ENCODE peak calls at places on chromosomes 4 and X, in ten cellular contexts. P is fibroblast of lung, S is GM23248, M is endothelial cell of umbilical vein, N is GM23338, H is H1, O is hepatocyte, G is HepG2, X is PC-3, I is astrocyte. E is an unnamed sample. For H3K36me3, the result is how much of the 10 kb centered on the place peaks cover.

GRCh38 chr4:184168406-184169019 is 49.2 kb downstream of the ENPP6 start:
- DNase-seq in I (peak), X (peak), O (peak), N (peak), G (peak), M (peak), S (peak), H (peak), P (peak), E (peak)

GRCh38 chr4:151418385-151418784 is 9.4 kb downstream of the FHIP1A start:
- DNase-seq in N (no peak), S (peak), X (peak), H (no peak), M (peak), I (peak), O (peak), P (peak), G (peak), E (peak)

GRCh38 chr4:10092481-10093272 is 23.9 kb downstream of the WDR1 start:
- DNase-seq in X (no peak), G (no peak), M (no peak), S (peak), O (no peak), I (no peak), H (no peak), N (no peak), P (no peak), E (no peak)

GRCh38 chrX:53239474-53239873 is 14.5 kb upstream of the KDM5C start:
- DNase-seq in M (no peak), I (no peak), S (no peak), G (peak), N (peak), P (no peak), X (peak), H (peak), O (no peak), E (no peak)

GRCh38 chrX:18793601-18794089 is 86.2 kb downstream of the PPEF1 start:
- DNase-seq in G (peak), M (peak), X (peak), N (no peak), I (no peak), S (no peak), O (peak), H (peak), P (peak), E (no peak)

GRCh38 chrX:10685923-10686595 is 65.7 kb upstream of the MID1 start:
- DNase-seq in N (no peak), X (peak), S (peak), M (no peak), O (no peak), I (no peak), H (no peak), G (no peak), P (no peak), E (peak)

GRCh38 chr4:152398060-152398459 is 137.8 kb downstream of the FBXW7 start:
- DNase-seq in S (peak), N (peak), G (peak), I (no peak), H (no peak), P (peak), M (no peak), X (peak), O (peak), E (no peak)

GRCh38 chr4:14069871-14070270 is 442.3 kb upstream of the BOD1L1 start:
- DNase-seq in H (no peak), I (no peak), G (no peak), S (no peak), X (no peak), O (no peak), N (no peak), M (no peak), P (no peak), E (no peak)

GRCh38 chr4:181569553-181569952 is 673.6 kb upstream of the TENM3 start:
- DNase-seq in G (peak), P (peak), M (no peak), N (peak), H (no peak), O (peak), I (peak), S (peak), X (peak), E (peak)

GRCh38 chr4:27668001-27668400 is 807.4 kb downstream of the STIM2 start:
- DNase-seq in O (no peak), M (no peak), S (no peak), P (no peak), I (no peak), G (no peak), H (no peak), X (no peak), N (no peak), E (no peak)

GRCh38 chr4:155854597-155855226 is 11.4 kb downstream of the ASIC5 start:
- DNase-seq in I (peak), P (peak), X (no peak), N (no peak), H (no peak), M (no peak), S (peak), O (peak), G (no peak), E (no peak)

GRCh38 chr4:40750461-40751258 is 905 bp downstream of the NSUN7 start:
- DNase-seq in G (no peak), H (peak), M (peak), I (peak), P (peak), S (peak), O (peak), N (peak), X (peak), E (peak)

DNA sequence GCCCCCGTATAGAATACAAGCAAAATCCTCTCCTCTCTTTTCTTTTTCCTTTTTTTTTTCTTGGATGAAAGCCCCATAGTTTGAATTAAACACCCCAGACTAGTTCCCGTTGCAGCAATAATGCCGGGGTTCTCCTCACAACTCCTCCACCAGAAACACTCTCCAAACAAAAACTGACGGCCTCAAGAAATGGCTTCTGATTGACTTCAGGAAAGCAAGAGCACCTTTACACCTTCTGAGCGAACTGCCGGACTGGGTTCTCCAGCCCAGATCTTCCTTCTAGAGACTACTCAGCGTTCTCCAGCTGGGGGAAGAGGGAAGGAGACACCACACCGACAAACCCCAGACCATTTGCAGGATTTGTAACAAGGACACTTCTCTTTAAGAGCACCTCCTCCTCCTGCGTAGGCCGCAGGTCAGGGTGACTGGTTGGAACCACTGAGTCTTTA is 4.0 kb downstream of the HAND2 start:
- DNase-seq in N (peak), M (no peak), X (no peak), H (no peak), I (no peak), P (no peak), S (peak), G (no peak), O (no peak), E (no peak)
- TF ChIP-seq EZH2 in N (peak), M (no peak), X (no peak), H (peak), I (no peak), P (peak), S (no peak), G (no peak), O (peak), E (no peak)

GRCh38 chr4:1821679-1822567 is 28.8 kb downstream of the FGFR3 start:
- DNase-seq in X (no peak), H (no peak), S (no peak), P (no peak), M (no peak), O (no peak), I (no peak), N (no peak), G (no peak), E (no peak)
- H3K36me3 ChIP-seq in X (under half), H (under half), S (under half), P (under half), M (under half), O (under half), I (under half), N (under half), G (under half), E (under half)

GRCh38 chrX:630922-631496 is 418 bp downstream of the SHOX start:
- DNase-seq in O (no peak), G (no peak), S (no peak), P (no peak), N (peak), I (no peak), H (peak), M (no peak), X (no peak), E (no peak)

GRCh38 chrX:627995-628394 is 2.6 kb upstream of the SHOX start:
- DNase-seq in N (no peak), P (no peak), G (no peak), O (no peak), H (no peak), S (no peak), I (no peak), X (no peak), M (no peak), E (no peak)

GRCh38 chrX:630007-630921 is at the start of gene SHOX:
- DNase-seq in X (no peak), P (no peak), I (no peak), N (peak), G (no peak), S (no peak), H (no peak), O (no peak), M (no peak), E (no peak)

GRCh38 chrX:627510-627964 is 3.1 kb upstream of the SHOX start:
- DNase-seq in O (no peak), G (no peak), S (no peak), X (no peak), I (no peak), N (peak), M (no peak), H (peak), P (no peak), E (no peak)

GRCh38 chrX:629230-630006 is 1.2 kb upstream of the SHOX start:
- DNase-seq in N (no peak), O (no peak), P (no peak), X (no peak), S (no peak), G (no peak), H (peak), I (no peak), M (no peak), E (no peak)
- TF ChIP-seq EZH2 in N (peak), O (peak), P (no peak), X (no peak), S (no peak), G (no peak), H (no peak), I (no peak), M (no peak), E (no peak)

DNA sequence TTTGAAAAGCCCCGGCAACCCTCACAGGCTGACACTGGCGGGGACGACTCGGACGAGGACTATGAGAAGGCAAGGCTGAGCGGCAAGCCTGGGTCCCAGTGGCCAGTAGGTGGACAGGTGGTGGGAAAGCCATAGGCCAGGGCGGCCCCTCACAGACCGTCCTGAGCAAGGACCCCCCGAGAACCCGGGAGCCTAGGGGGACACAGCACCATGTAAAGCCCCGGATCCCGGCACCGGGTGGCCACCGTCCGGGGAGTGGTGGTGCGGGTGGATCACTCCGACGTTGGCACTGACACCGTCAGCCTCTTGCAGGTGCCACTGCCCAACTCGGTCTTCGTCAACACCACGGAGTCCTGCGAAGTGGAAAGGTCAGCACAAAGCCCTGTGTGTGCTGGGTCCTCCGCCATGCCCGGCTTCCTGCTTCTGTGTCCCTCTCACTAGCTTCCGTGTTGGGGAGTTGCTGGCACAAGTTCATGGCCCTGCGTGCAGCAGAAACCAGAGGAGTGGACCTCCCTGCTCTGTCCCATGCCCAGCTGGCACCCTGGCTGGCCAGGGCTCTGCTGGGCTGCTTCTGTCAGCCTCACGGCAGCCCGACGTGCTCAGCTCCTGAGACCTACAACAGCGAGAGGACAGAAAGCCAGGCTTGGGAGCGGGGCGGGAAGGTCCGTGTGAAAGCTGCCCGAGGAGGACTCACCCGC is 11.9 kb upstream of the ADD1 start:
- DNase-seq in X (no peak), S (no peak), I (no peak), G (no peak), P (no peak), N (no peak), M (no peak), H (no peak), O (no peak), E (no peak)
- H3K36me3 ChIP-seq in X (under half), S (under half), I (under half), G (under half), P (under half), N (under half), M (under half), H (under half), O (under half), E (under half)

GRCh38 chr4:83535945-83536648 is at the start of gene GPAT3:
- DNase-seq in S (peak), I (peak), G (peak), P (peak), H (peak), X (peak), M (peak), O (peak), N (peak), E (peak)
- TF ChIP-seq EZH2 in S (no peak), I (no peak), G (no peak), P (no peak), H (peak), X (no peak), M (no peak), O (no peak), N (peak), E (no peak)

DNA sequence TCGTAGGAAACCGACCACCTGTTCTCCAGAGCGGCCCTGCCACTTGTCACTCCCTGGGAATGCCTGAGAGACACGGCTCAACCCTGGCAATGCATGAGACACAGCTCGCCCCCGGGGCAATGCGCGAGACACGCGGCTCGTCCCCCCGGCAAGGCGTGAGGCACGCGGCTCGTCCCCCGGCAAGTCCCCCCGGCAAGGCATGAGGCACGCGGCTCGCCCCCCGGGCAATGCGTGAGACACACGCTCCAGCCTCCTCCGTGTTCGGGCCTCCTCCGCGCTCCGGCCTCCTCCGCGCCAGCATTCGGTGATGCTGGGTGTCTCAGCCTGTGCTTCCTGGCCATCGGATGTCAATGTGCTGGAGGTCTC is 27.5 kb upstream of the CPLX1 start:
- DNase-seq in S (no peak), G (no peak), P (no peak), M (no peak), H (no peak), O (no peak), N (no peak), X (no peak), I (no peak), E (no peak)
- H3K36me3 ChIP-seq in S (under half), G (under half), P (under half), M (under half), H (under half), O (under half), N (under half), X (under half), I (under half), E (under half)

GRCh38 chrX:55340896-55341433 is 76.2 kb upstream of the PAGE3 start:
- DNase-seq in G (no peak), N (peak), M (no peak), P (no peak), O (no peak), H (no peak), S (no peak), I (no peak), X (no peak), E (no peak)
- TF ChIP-seq EZH2 in G (no peak), N (no peak), M (no peak), P (no peak), O (no peak), H (no peak), S (no peak), I (no peak), X (no peak), E (no peak)

DNA sequence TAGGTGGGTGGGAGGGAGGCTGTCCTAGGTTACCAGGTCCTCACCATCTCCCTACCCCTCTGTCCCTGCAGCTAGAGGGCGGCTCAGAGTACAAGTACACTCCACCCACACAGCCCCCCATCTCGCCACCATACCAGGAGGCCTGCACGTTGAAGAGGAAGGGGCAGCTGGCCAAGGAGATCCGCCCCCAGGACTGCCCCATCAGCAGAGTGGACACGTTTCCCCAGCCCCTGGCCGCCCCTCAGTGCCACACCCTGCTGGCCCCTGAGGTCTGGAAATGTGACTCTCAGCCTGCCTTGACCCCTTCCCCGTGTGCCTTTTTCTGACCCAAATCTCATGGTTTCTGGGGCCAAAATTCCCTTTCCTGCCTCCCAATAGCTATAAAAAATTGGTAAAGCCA is 6.5 kb downstream of the FTSJ1 start:
- DNase-seq in G (no peak), M (no peak), H (no peak), P (no peak), N (no peak), O (no peak), X (no peak), I (no peak), S (no peak), E (no peak)
- H3K36me3 ChIP-seq in G (under half), M (under half), H (under half), P (under half), N (under half), O (under half), X (under half), I (under half), S (under half), E (under half)

DNA sequence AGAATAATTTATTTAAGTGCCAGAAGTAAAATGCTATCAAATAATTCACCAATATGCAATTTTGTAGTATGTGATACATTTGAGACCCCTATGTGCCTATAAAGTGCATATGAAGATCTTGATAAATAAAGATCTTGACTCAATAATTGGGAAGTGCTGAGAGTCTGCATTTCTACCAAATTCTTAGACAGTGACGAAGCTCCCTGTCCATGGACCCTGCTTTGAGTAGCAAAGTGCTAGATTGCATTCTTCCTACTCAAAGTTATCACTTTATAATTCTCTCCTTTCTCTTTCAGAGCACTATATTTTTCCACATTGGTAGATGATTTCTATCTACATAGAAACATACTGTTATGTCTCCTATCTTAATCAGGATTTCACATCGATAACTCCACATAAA is 1393.9 kb downstream of the ARAP2 start:
- DNase-seq in H (no peak), S (no peak), I (no peak), G (no peak), P (no peak), M (no peak), N (no peak), O (no peak), X (no peak), E (no peak)
- TF ChIP-seq EZH2 in H (no peak), S (no peak), I (no peak), G (no peak), P (no peak), M (no peak), N (no peak), O (no peak), X (no peak), E (no peak)

GRCh38 chr4:3523146-3523627 is 9.0 kb downstream of the LRPAP1 start:
- DNase-seq in I (no peak), G (no peak), O (no peak), P (no peak), H (no peak), X (no peak), S (no peak), M (no peak), N (no peak), E (no peak)
- H3K36me3 ChIP-seq in I (under half), G (under half), O (under half), P (under half), H (under half), X (under half), S (under half), M (under half), N (under half), E (under half)

E was measured in mammary epithelial cell.